ENCODE peak calls at places on chromosomes 13 and 19, in nine cellular contexts. H, A, T, O, K, U, Q, G and S are unnamed samples.

GRCh38 chr13:104246955-104247354 is 1180.7 kb upstream of the SLC10A2 start:
- DNase-seq in H (no peak), A (no peak), T (no peak), O (no peak), K (no peak), U (no peak), Q (no peak), G (no peak), S (no peak)

GRCh38 chr13:110509971-110510786 is 51.3 kb downstream of the RAB20 start:
- DNase-seq in H (no peak), A (no peak), T (no peak), O (no peak), K (no peak), U (no peak), Q (no peak), G (peak), S (peak)

GRCh38 chr19:48274938-48275337 is 5.1 kb downstream of the ZNF114 start:
- DNase-seq in H (no peak), A (no peak), T (no peak), O (no peak), K (no peak), U (no peak), Q (no peak), G (no peak), S (no peak)

GRCh38 chr13:36356058-36356457 is 9.9 kb upstream of the SPART start:
- DNase-seq in H (no peak), A (no peak), T (no peak), O (no peak), K (no peak), U (no peak), Q (no peak), G (no peak), S (no peak)

GRCh38 chr13:109715902-109716301 is 70.5 kb downstream of the IRS2 start:
- DNase-seq in H (no peak), A (peak), T (no peak), O (no peak), K (no peak), U (no peak), Q (no peak), G (peak), S (no peak)

GRCh38 chr19:39194832-39195542 is 1.8 kb upstream of the NCCRP1 start:
- DNase-seq in H (no peak), A (no peak), T (no peak), O (no peak), K (no peak), U (no peak), Q (no peak), G (no peak), S (no peak)

GRCh38 chr13:36154567-36155231 is 23.5 kb upstream of the DCLK1 start:
- DNase-seq in H (no peak), A (no peak), T (no peak), O (no peak), K (no peak), U (no peak), Q (peak), G (no peak), S (no peak)

GRCh38 chr13:97719759-97720158 is 233.7 kb upstream of the IPO5 start:
- DNase-seq in H (no peak), A (no peak), T (no peak), O (no peak), K (no peak), U (no peak), Q (no peak), G (peak), S (no peak)

GRCh38 chr13:38669234-38669964 is 17.5 kb upstream of the FREM2 start:
- DNase-seq in H (no peak), A (no peak), T (no peak), O (no peak), K (no peak), U (no peak), Q (no peak), G (no peak), S (no peak)

GRCh38 chr19:35716735-35716984 is 1.1 kb upstream of the KMT2B start:
- DNase-seq in H (no peak), A (no peak), T (no peak), O (no peak), K (no peak), U (no peak), Q (no peak), G (no peak), S (peak)

GRCh38 chr19:7787602-7788177 is 24.6 kb downstream of the CLEC4M start:
- DNase-seq in H (no peak), A (no peak), T (no peak), O (no peak), K (no peak), U (no peak), Q (no peak), G (no peak), S (no peak)

GRCh38 chr19:2063824-2064223 is 12.8 kb upstream of the MKNK2 start:
- DNase-seq in H (no peak), A (no peak), T (no peak), O (no peak), K (no peak), U (no peak), Q (no peak), G (no peak), S (no peak)

GRCh38 chr13:73450583-73450982 is 391.8 kb downstream of the KLF5 start:
- DNase-seq in H (no peak), A (no peak), T (no peak), O (no peak), K (peak), U (no peak), Q (no peak), G (no peak), S (no peak)

GRCh38 chr19:55493650-55494171 is 5.5 kb downstream of the SSC5D start:
- DNase-seq in H (no peak), A (no peak), T (no peak), O (no peak), K (no peak), U (no peak), Q (no peak), G (no peak), S (no peak)

GRCh38 chr13:77492982-77493381 is 42.5 kb upstream of the SCEL start:
- DNase-seq in H (no peak), A (no peak), T (no peak), O (no peak), K (no peak), U (no peak), Q (no peak), G (no peak), S (peak)

GRCh38 chr19:46466536-46467199 is 4.7 kb downstream of the PNMA8A start:
- DNase-seq in H (no peak), A (no peak), T (peak), O (no peak), K (no peak), U (peak), Q (no peak), G (peak), S (peak)

GRCh38 chr19:46537136-46538097 is 41.8 kb upstream of the PNMA8B start:
- DNase-seq in H (no peak), A (peak), T (peak), O (peak), K (no peak), U (peak), Q (peak), G (peak), S (peak)

GRCh38 chr13:80873589-80873988 is 532.7 kb upstream of the SPRY2 start:
- DNase-seq in H (no peak), A (no peak), T (no peak), O (peak), K (no peak), U (no peak), Q (no peak), G (no peak), S (peak)

GRCh38 chr19:10289836-10290438 is at the start of gene ICAM5:
- DNase-seq in H (no peak), A (no peak), T (peak), O (no peak), K (no peak), U (peak), Q (no peak), G (peak), S (no peak)

GRCh38 chr13:21176982-21177284 is 475 bp downstream of the MRPL57 start:
- DNase-seq in H (no peak), A (no peak), T (no peak), O (peak), K (no peak), U (peak), Q (no peak), G (no peak), S (no peak)

GRCh38 chr19:30681162-30681996 is 309.2 kb downstream of the ZNF536 start:
- DNase-seq in H (no peak), A (no peak), T (no peak), O (no peak), K (no peak), U (no peak), Q (no peak), G (no peak), S (no peak)

GRCh38 chr13:28991764-28992163 is 171.6 kb downstream of the MTUS2 start:
- DNase-seq in H (no peak), A (no peak), T (no peak), O (no peak), K (no peak), U (no peak), Q (no peak), G (no peak), S (no peak)

GRCh38 chr13:43046259-43046658 is 22.9 kb downstream of the DNAJC15 start:
- DNase-seq in H (no peak), A (no peak), T (no peak), O (no peak), K (no peak), U (no peak), Q (no peak), G (no peak), S (no peak)

GRCh38 chr13:79212064-79212619 is 193.9 kb downstream of the RBM26 start:
- DNase-seq in H (no peak), A (no peak), T (no peak), O (no peak), K (no peak), U (no peak), Q (no peak), G (no peak), S (no peak)